ENCODE peak calls at places on chromosome 5, in seven cellular contexts. D is IMR-90, K is heart left ventricle, P is breast epithelium, W is A549, N is uterus, R is body of pancreas. M is an unnamed sample.

GRCh38 chr5:65727491-65728156 is 5.6 kb downstream of the NLN start:
- DNase-seq in W (no peak), N (no peak), R (no peak), P (no peak), D (no peak), K (no peak), M (no peak)

GRCh38 chr5:112628219-112628618 is 109.5 kb upstream of the APC start:
- DNase-seq in K (no peak), D (no peak), R (no peak), N (no peak), P (no peak), W (no peak), M (no peak)

GRCh38 chr5:72028382-72028781 is 78.9 kb upstream of the MAP1B start:
- DNase-seq in P (no peak), K (no peak), W (no peak), N (no peak), R (no peak), D (no peak), M (no peak)

GRCh38 chr5:95093211-95093610 is 191.7 kb downstream of the MCTP1 start:
- DNase-seq in W (no peak), N (no peak), D (no peak), R (no peak), P (no peak), K (no peak), M (no peak)

GRCh38 chr5:110738812-110739651 is at the start of gene SLC25A46:
- DNase-seq in D (peak), R (peak), W (peak), P (peak), K (peak), N (peak), M (peak)

GRCh38 chr5:168600409-168600808 is 21.2 kb upstream of the PANK3 start:
- DNase-seq in N (no peak), W (no peak), P (peak), K (no peak), D (no peak), R (no peak), M (no peak)

GRCh38 chr5:159061186-159061796 is 38.4 kb downstream of the EBF1 start:
- DNase-seq in P (no peak), W (no peak), D (peak), K (peak), R (no peak), N (peak), M (no peak)

GRCh38 chr5:150497274-150497988 is 10.5 kb upstream of the NDST1 start:
- DNase-seq in K (no peak), D (peak), N (peak), W (peak), R (no peak), P (peak), M (no peak)

GRCh38 chr5:100131161-100131560 is 404.0 kb upstream of the FAM174A start:
- DNase-seq in P (no peak), W (peak), R (no peak), D (no peak), K (no peak), N (no peak), M (no peak)

GRCh38 chr5:110063640-110064592 is 374.2 kb downstream of the MAN2A1 start:
- DNase-seq in R (no peak), P (no peak), D (no peak), N (no peak), K (no peak), W (no peak), M (no peak)

GRCh38 chr5:74862221-74862620 is 4.0 kb downstream of the FAM169A start:
- DNase-seq in R (no peak), D (no peak), P (no peak), W (no peak), K (no peak), N (no peak), M (no peak)

GRCh38 chr5:94469889-94470288 is 148.5 kb downstream of the KIAA0825 start:
- DNase-seq in P (no peak), R (no peak), D (peak), K (no peak), N (no peak), W (no peak), M (no peak)

GRCh38 chr5:380701-381309 is 59.3 kb downstream of the AHRR start:
- DNase-seq in R (no peak), D (no peak), W (no peak), P (no peak), N (no peak), K (peak), M (no peak)

GRCh38 chr5:37533851-37534250 is 154.7 kb downstream of the WDR70 start:
- DNase-seq in N (no peak), D (peak), P (no peak), W (peak), K (no peak), R (no peak), M (no peak)

GRCh38 chr5:7394889-7395431 is 978 bp upstream of the ADCY2 start:
- DNase-seq in N (no peak), K (no peak), R (no peak), W (no peak), P (no peak), D (no peak), M (no peak)
- H3K4me3 ChIP-seq in N (no peak), K (peak), R (no peak), W (no peak), P (peak), D (no peak), M (peak)

GRCh38 chr5:67817652-67818051 is 397.9 kb upstream of the PIK3R1 start:
- DNase-seq in K (peak), R (no peak), D (no peak), N (no peak), P (no peak), W (no peak), M (no peak)
- H3K27ac ChIP-seq in K (no peak), R (no peak), D (no peak), N (peak), P (no peak), W (no peak), M (no peak)

DNA sequence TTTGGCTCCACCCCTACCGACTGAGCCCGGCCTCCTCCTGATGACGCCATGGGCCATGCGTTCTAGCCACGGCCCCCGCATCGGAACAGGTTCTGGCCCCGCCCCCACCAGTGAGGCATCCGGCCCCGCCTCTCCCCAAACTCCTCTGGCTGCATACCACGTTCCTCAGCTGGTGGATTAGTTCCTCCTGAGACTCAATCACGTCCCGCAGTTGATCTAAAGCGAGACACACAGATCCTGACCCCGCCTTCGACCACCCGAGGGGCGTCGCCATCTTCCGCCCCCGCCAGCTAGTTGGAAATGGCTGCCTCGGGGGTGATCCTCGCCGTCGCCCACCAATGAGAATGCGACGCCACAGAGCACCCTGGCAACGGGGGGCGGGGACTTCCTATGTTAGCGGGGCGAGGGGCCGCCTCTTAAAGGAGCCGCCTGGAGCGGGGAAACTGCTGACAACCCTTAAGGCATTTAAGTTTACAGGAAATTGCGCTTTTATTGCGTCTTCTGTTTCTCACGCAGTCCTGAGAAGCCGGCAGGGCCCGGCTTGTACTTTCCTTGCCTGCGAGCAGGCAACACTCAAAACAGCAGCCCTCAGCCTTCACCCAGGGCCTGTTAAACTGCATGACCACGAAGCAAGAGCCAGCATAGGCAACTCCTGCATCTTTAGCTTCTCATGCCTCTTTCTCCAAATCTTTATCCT is at the start of gene SPATA24:
- DNase-seq in R (peak), D (peak), W (peak), K (peak), N (peak), P (peak), M (peak)
- TF ChIP-seq POLR2A in R (peak), D (peak), W (peak), K (peak), N (no peak), P (no peak), M (peak)

GRCh38 chr5:90112293-90112692 is 297.3 kb downstream of the CETN3 start:
- DNase-seq in N (no peak), W (no peak), P (no peak), D (no peak), K (no peak), R (no peak), M (no peak)
- H3K4me3 ChIP-seq in N (no peak), W (no peak), P (no peak), D (no peak), K (no peak), R (no peak), M (no peak)

M was measured in esophagus squamous epithelium.